ENCODE peak calls at places on chromosomes 4 and X, in ten cellular contexts. T, V, X, M, O, N, J, C, U and A are unnamed samples.

GRCh38 chr4:5055411-5055810 is 4.1 kb downstream of the STK32B start:
- DNase-seq in T (no peak), V (no peak), X (no peak), M (no peak), O (no peak), N (no peak), J (no peak), C (no peak), U (no peak), A (no peak)

GRCh38 chr4:7944568-7945220 is 5.0 kb upstream of the AFAP1 start:
- DNase-seq in T (no peak), V (no peak), X (no peak), M (peak; percentile 54), O (no peak), N (no peak), J (no peak), C (no peak), U (no peak), A (no peak)

GRCh38 chr4:87545052-87545451 is 15.9 kb upstream of the SPARCL1 start:
- DNase-seq in T (no peak), V (no peak), X (no peak), M (no peak), O (no peak), N (no peak), J (no peak), C (no peak), U (no peak), A (no peak)

GRCh38 chr4:37663552-37663951 is 22.6 kb downstream of the RELL1 start:
- DNase-seq in T (no peak), V (no peak), X (no peak), M (no peak), O (no peak), N (no peak), J (no peak), C (no peak), U (no peak), A (no peak)

GRCh38 chrX:132631579-132632232 is 142.9 kb upstream of the MBNL3 start:
- DNase-seq in T (no peak), V (peak; percentile 8), X (peak; percentile 14), M (peak; percentile 52), O (no peak), N (no peak), J (peak; percentile 45), C (no peak), U (peak; percentile 48), A (peak; percentile 23)

GRCh38 chr4:17559709-17560048 is 17.3 kb upstream of the LAP3 start:
- DNase-seq in T (no peak), V (no peak), X (no peak), M (no peak), O (no peak), N (no peak), J (no peak), C (no peak), U (no peak), A (no peak)

GRCh38 chrX:101729986-101730385 is 70.3 kb upstream of the ARMCX2 start:
- DNase-seq in T (no peak), V (no peak), X (no peak), M (no peak), O (no peak), N (no peak), J (no peak), C (no peak), U (no peak), A (no peak)

GRCh38 chr4:74415602-74416300 is 29.2 kb upstream of the AREG start:
- DNase-seq in T (no peak), V (no peak), X (peak; percentile 53), M (no peak), O (no peak), N (no peak), J (no peak), C (no peak), U (no peak), A (no peak)

GRCh38 chr4:7417639-7418038 is 17.1 kb downstream of the PSAPL1 start:
- DNase-seq in T (peak; percentile 19), V (no peak), X (no peak), M (no peak), O (no peak), N (no peak), J (no peak), C (no peak), U (no peak), A (no peak)

GRCh38 chr4:22895482-22895881 is 202.7 kb downstream of the GBA3 start:
- DNase-seq in T (no peak), V (no peak), X (no peak), M (no peak), O (no peak), N (no peak), J (no peak), C (no peak), U (no peak), A (no peak)

GRCh38 chrX:114619874-114620273 is 36.0 kb downstream of the HTR2C start:
- DNase-seq in T (no peak), V (no peak), X (no peak), M (peak; percentile 7), O (no peak), N (no peak), J (no peak), C (no peak), U (peak; percentile 1), A (peak; percentile 1)

GRCh38 chrX:37060999-37061398 is 52.8 kb downstream of the FAM47C start:
- DNase-seq in T (no peak), V (peak; percentile 54), X (peak; percentile 46), M (peak; percentile 68), O (no peak), N (no peak), J (peak; percentile 58), C (no peak), U (peak; percentile 56), A (peak; percentile 36)
- H3K4me3 ChIP-seq in T (no peak overlapping the region), V (no peak overlapping the region), X (no peak overlapping the region), M (no peak overlapping the region), O (no peak overlapping the region), N (no peak overlapping the region), J (no peak overlapping the region), C (no peak overlapping the region), U (no peak overlapping the region), A (no peak overlapping the region)

GRCh38 chrX:135740683-135741149 is 27.3 kb downstream of the CT45A3 start:
- DNase-seq in T (peak; percentile 29), V (peak; percentile 5), X (no peak), M (peak; percentile 8), O (no peak), N (no peak), J (no peak), C (no peak), U (no peak), A (peak; percentile 44)

GRCh38 chrX:135737361-135738071 is 24.1 kb downstream of the CT45A1 start:
- DNase-seq in T (no peak), V (no peak), X (no peak), M (peak; percentile 23), O (no peak), N (no peak), J (no peak), C (no peak), U (peak; percentile 1), A (no peak)

GRCh38 chrX:135741192-135741715 is 26.7 kb downstream of the CT45A3 start:
- DNase-seq in T (no peak), V (no peak), X (no peak), M (no peak), O (no peak), N (no peak), J (no peak), C (no peak), U (no peak), A (no peak)
- H3K4me3 ChIP-seq in T (no peak overlapping the region), V (no peak overlapping the region), X (no peak overlapping the region), M (no peak overlapping the region), O (no peak overlapping the region), N (no peak overlapping the region), J (no peak overlapping the region), C (no peak overlapping the region), U (no peak overlapping the region), A (no peak overlapping the region)

DNA sequence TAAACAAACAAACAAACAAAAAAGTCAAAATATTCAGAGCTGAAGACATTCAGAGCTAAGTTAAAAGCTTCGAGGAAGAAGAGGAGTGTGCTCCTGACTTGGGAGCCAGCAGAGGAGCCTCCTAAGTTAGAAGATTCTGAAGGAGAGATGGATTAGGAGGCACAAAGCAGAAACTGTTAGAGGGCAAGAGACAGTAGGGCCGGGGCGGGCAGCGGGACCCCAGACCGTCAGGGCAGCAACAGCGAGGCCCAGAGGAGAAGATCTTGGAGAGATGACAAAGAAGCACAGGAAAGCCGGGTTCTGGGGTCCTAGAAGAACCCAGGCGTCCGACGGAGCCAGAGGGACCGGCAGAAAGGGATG is 682 bp downstream of the KLHL13 start:
- DNase-seq in T (no peak), V (peak; percentile 26), X (no peak), M (no peak), O (peak; percentile 3), N (no peak), J (no peak), C (no peak), U (no peak), A (no peak)
- H3K4me3 ChIP-seq in T (peak overlapping the region; percentile 37), V (peak overlapping the region; percentile 77), X (peak overlapping the region; percentile 72), M (peak overlapping the region; percentile 50), O (peak overlapping the region; percentile 61), N (peak overlapping the region; percentile 46), J (peak overlapping the region; percentile 57), C (peak overlapping the region; percentile 37), U (peak overlapping the region; percentile 58), A (peak overlapping the region; percentile 53)

GRCh38 chr4:41134581-41134980 is 79.8 kb downstream of the APBB2 start:
- DNase-seq in T (no peak), V (no peak), X (no peak), M (no peak), O (no peak), N (no peak), J (no peak), C (no peak), U (no peak), A (no peak)

GRCh38 chr4:41135761-41136160 is 78.6 kb downstream of the APBB2 start:
- DNase-seq in T (no peak), V (no peak), X (peak; percentile 56), M (no peak), O (no peak), N (no peak), J (no peak), C (no peak), U (no peak), A (peak; percentile 20)

GRCh38 chr4:41136456-41136855 is 77.9 kb downstream of the APBB2 start:
- DNase-seq in T (no peak), V (no peak), X (no peak), M (no peak), O (no peak), N (no peak), J (no peak), C (no peak), U (no peak), A (no peak)

GRCh38 chr4:41132055-41132683 is 82.2 kb downstream of the APBB2 start:
- DNase-seq in T (no peak), V (no peak), X (peak; percentile 48), M (no peak), O (no peak), N (no peak), J (no peak), C (no peak), U (no peak), A (no peak)

GRCh38 chr4:41133619-41134018 is 80.7 kb downstream of the APBB2 start:
- DNase-seq in T (no peak), V (peak; percentile 24), X (no peak), M (no peak), O (no peak), N (no peak), J (no peak), C (no peak), U (peak; percentile 40), A (no peak)
- H3K4me3 ChIP-seq in T (no peak overlapping the region), V (no peak overlapping the region), X (no peak overlapping the region), M (no peak overlapping the region), O (no peak overlapping the region), N (no peak overlapping the region), J (no peak overlapping the region), C (no peak overlapping the region), U (no peak overlapping the region), A (no peak overlapping the region)